ENCODE peak calls at places on chromosomes 6 and 20, in four cellular contexts. E is IMR-90, P is trophoblast cell, I is neuronal stem cell. Z is an unnamed sample.

GRCh38 chr20:18225652-18226051 is 62.7 kb upstream of the ZNF133 start:
- DNase-seq in P (no peak), I (no peak), E (no peak), Z (no peak)

GRCh38 chr6:129635396-129636164 is 74.4 kb downstream of the ARHGAP18 start:
- DNase-seq in P (no peak), I (no peak), E (peak; percentile 81), Z (no peak)

GRCh38 chr6:151239603-151240035 is at the start of gene AKAP12:
- DNase-seq in I (no peak), E (peak; percentile 45), P (no peak), Z (peak; percentile 88)

GRCh38 chr6:108712946-108713345 is 135.3 kb upstream of the ARMC2 start:
- DNase-seq in E (no peak), I (no peak), P (no peak), Z (no peak)

GRCh38 chr6:138647006-138647405 is 126.6 kb upstream of the CCDC28A start:
- DNase-seq in I (no peak), E (peak; percentile 56), P (peak; percentile 19), Z (no peak)

GRCh38 chr6:113352029-113352801 is 504.9 kb upstream of the MARCKS start:
- DNase-seq in E (peak; percentile 84), I (no peak), P (peak; percentile 90), Z (no peak)

GRCh38 chr20:4674672-4675071 is 47.0 kb upstream of the PRND start:
- DNase-seq in E (no peak), I (no peak), P (no peak), Z (no peak)

GRCh38 chr6:140027239-140027638 is 652.8 kb upstream of the CITED2 start:
- DNase-seq in E (no peak), P (no peak), I (no peak), Z (no peak)

GRCh38 chr6:157761331-157761921 is 61.6 kb upstream of the SNX9 start:
- DNase-seq in P (no peak), I (no peak), E (peak; percentile 76), Z (no peak)

GRCh38 chr20:10667077-10667401 is 6.8 kb downstream of the JAG1 start:
- DNase-seq in P (no peak), E (no peak), I (no peak), Z (no peak)

GRCh38 chr6:52013035-52013434 is 74.4 kb downstream of the PKHD1 start:
- DNase-seq in I (no peak), E (no peak), P (no peak), Z (no peak)

GRCh38 chr6:132088150-132088549 is 137.0 kb upstream of the CCN2 start:
- DNase-seq in P (no peak), E (no peak), I (no peak), Z (no peak)

GRCh38 chr6:130967502-130968469 is 95.3 kb downstream of the EPB41L2 start:
- DNase-seq in I (no peak), E (peak; percentile 50), P (no peak), Z (no peak)

GRCh38 chr6:24980507-24981384 is 45.0 kb upstream of the RIPOR2 start:
- DNase-seq in I (peak; percentile 36), P (no peak), E (no peak), Z (peak; percentile 93)

GRCh38 chr20:37789408-37789807 is 95.6 kb downstream of the CTNNBL1 start:
- DNase-seq in I (no peak), E (no peak), P (no peak), Z (no peak)

GRCh38 chr6:127966616-127967015 is 65.8 kb upstream of the THEMIS start:
- DNase-seq in I (no peak), E (peak; percentile 69), P (no peak), Z (no peak)

GRCh38 chr6:161131367-161131766 is 139.8 kb downstream of the MAP3K4 start:
- DNase-seq in E (no peak), I (no peak), P (no peak), Z (no peak)

GRCh38 chr20:23111307-23111943 is 25.3 kb upstream of the CD93 start:
- DNase-seq in I (no peak), E (no peak), P (no peak), Z (no peak)

GRCh38 chr6:111992851-111993250 is 61.1 kb upstream of the CCN6 start:
- DNase-seq in E (peak; percentile 52), I (no peak), P (no peak), Z (no peak)

GRCh38 chr6:42162384-42162783 is 10.8 kb upstream of the GUCA1A start:
- DNase-seq in I (no peak), P (no peak), E (no peak), Z (peak; percentile 50)

GRCh38 chr6:29737707-29738630 is 14.7 kb downstream of the HLA-F start:
- DNase-seq in P (peak; percentile 71), E (peak; percentile 66), I (peak; percentile 40), Z (peak; percentile 76)

GRCh38 chr6:11190625-11191245 is 41.7 kb downstream of the NEDD9 start:
- DNase-seq in P (no peak), I (no peak), E (no peak), Z (peak; percentile 72)

GRCh38 chr6:11189865-11190624 is 42.4 kb downstream of the NEDD9 start:
- DNase-seq in I (no peak), P (no peak), E (no peak), Z (no peak)

GRCh38 chr6:11194399-11195274 is 37.8 kb downstream of the NEDD9 start:
- DNase-seq in P (no peak), I (no peak), E (peak; percentile 59), Z (peak; percentile 56)

GRCh38 chr6:11193434-11193833 is 39.0 kb downstream of the NEDD9 start:
- DNase-seq in P (no peak), E (no peak), I (no peak), Z (no peak)

DNA sequence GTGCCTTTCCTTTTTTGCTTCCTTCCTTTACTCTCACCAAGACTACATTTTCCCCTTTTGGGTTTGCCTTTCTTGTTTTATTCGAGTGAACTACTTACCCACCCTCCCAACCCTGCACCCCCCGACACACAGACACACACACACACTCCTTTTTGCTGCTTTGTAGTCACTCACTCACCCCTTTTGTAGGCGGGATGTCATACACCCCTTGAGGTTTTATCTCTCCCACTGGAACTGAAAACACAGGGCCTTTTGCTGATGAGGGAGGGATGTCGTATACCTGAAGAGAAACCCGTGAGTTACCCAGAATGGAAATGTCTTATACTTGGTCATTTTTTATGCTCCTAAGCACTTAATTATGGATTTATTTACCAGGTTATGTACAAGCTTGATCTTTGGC is 40.3 kb downstream of the NEDD9 start:
- DNase-seq in I (no peak), E (no peak), P (no peak), Z (no peak)
- H3K4ac ChIP-seq in I (no peak overlapping the region), E (no peak overlapping the region), P (no peak overlapping the region), Z (no peak overlapping the region)

GRCh38 chr6:27138837-27139752 is 108.4 kb upstream of the PRSS16 start:
- DNase-seq in I (peak; percentile 72), E (peak; percentile 60), P (peak; percentile 13), Z (peak; percentile 99)

GRCh38 chr6:27141472-27142015 is 106.0 kb upstream of the PRSS16 start:
- DNase-seq in P (no peak), E (no peak), I (no peak), Z (no peak)

GRCh38 chr6:27141013-27141412 is 106.5 kb upstream of the PRSS16 start:
- DNase-seq in I (no peak), P (no peak), E (no peak), Z (no peak)

GRCh38 chr6:27138398-27138797 is 109.1 kb upstream of the PRSS16 start:
- DNase-seq in P (no peak), E (no peak), I (no peak), Z (peak; percentile 51)

DNA sequence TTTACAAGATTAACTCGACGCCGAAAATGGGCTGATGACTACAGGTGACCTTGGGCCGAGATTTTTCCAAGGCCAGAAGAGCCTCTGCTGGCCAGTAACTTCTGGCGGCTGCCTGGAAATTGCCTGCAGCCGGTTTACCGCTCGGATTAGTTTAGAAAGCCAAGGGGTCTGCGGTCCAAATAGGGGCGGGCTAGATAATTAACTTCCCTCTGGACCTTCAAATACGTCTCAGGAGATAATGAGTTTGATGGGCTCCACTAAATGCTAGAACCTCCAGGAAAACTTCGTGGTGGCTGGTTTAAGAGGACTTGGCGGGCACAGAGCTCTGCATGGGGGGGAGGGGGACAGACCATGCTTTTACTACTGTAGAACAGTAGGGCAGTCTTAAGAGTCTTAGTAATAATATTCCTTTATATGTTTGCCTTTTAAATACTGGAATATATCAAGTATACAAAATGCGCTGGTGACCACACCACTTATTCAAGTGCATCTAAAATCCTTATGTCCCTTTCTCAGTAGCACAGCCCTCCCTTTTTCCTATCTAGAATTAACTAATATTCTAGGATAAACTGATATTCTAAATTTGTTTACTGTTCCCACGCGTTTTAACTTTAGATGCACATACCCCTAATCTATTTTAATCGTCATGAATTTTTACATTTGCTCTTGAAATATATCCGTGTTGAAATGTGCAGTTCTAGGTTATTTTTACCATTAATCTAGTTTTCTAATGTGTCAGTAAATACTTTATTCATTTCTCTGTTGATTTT is 107.6 kb upstream of the PRSS16 start:
- DNase-seq in P (no peak), I (no peak), E (peak; percentile 26), Z (peak; percentile 78)
- H3K23ac ChIP-seq in P (no peak overlapping the region), I (no peak overlapping the region), E (peak overlapping the region; percentile 3), Z (peak overlapping the region; percentile 75)

DNA sequence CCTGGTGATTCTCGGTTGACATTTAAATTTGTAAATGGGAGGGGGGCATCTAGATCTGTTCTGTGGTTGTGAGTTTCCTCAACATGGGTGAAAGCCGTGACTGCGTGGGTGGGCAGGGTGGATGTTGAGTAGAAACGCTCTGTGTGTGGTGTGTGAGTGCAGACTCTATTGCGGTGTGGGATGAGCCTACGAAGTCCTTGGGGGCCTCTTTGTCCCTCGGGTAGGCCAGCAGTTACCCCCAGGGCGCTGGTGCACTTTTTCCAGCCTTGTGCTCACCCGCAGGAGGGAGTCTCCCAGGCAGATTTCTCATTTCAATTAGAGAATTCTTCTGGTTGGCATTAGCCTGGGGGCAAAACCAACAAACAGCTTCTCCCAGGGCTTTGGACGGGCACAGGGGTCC is 10.6 kb downstream of the TOX2 start:
- DNase-seq in E (no peak), I (no peak), P (no peak), Z (no peak)
- H3K18ac ChIP-seq in E (peak overlapping the region; percentile 39), I (peak overlapping the region; percentile 42), P (no peak overlapping the region), Z (no peak overlapping the region)

GRCh38 chr6:167683028-167683862 is 143.5 kb upstream of the AFDN start:
- DNase-seq in E (peak; percentile 19), P (no peak), I (no peak), Z (no peak)
- H3K4ac ChIP-seq in E (no peak overlapping the region), P (peak overlapping the region; percentile 8), I (no peak overlapping the region), Z (no peak overlapping the region)

GRCh38 chr6:121678245-121678644 is 242.8 kb downstream of the GJA1 start:
- DNase-seq in I (no peak), P (no peak), E (peak; percentile 11), Z (no peak)

GRCh38 chr6:121680058-121680457 is 244.6 kb downstream of the GJA1 start:
- DNase-seq in E (no peak), I (no peak), P (no peak), Z (peak; percentile 49)

GRCh38 chr6:121682666-121683065 is 247.2 kb downstream of the GJA1 start:
- DNase-seq in E (no peak), P (no peak), I (no peak), Z (no peak)

DNA sequence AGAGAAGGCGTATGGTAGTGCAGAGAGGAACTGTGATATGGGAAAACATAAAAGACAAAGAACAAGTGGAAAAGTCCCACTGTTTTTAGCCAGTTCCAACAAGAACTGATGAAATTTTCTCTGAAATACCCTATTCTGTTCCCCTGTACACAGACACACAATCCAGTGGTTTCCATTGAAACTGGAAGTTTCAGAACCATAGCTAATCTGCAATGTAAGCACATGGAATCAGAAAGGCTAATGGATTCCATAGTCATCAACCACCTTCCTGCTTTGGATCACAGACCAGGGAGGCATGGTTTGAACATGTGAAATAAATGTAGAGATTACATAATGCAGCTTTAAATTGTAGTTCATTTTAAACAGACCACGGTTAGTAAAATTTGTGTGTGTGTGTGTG is 242.1 kb downstream of the GJA1 start:
- DNase-seq in P (no peak), E (no peak), I (no peak), Z (no peak)
- H3K23ac ChIP-seq in P (no peak overlapping the region), E (no peak overlapping the region), I (no peak overlapping the region), Z (no peak overlapping the region)

GRCh38 chr6:23396934-23397333 is 729.1 kb upstream of the NRSN1 start:
- DNase-seq in I (no peak), P (no peak), E (no peak), Z (no peak)
- H3K18ac ChIP-seq in I (no peak overlapping the region), P (no peak overlapping the region), E (no peak overlapping the region), Z (no peak overlapping the region)

Z was measured in mesendoderm.